ENCODE peak calls at places on chromosomes 5 and 9, in six cellular contexts. One of them, this sample, is unnamed.

GRCh38 chr5:113367586-113367985 is 67.2 kb downstream of the TSSK1B start:
- DNase-seq in testis: no peak
- DNase-seq in H9: no peak
- DNase-seq in cardiac muscle cell: no peak
- DNase-seq in upper lobe of right lung: no peak
- DNase-seq in WTC11: no peak
- DNase-seq in this sample: no peak

GRCh38 chr9:123217148-123217585 is 51.2 kb downstream of the STRBP start:
- DNase-seq in testis: no peak
- DNase-seq in H9: no peak
- DNase-seq in cardiac muscle cell: no peak
- DNase-seq in upper lobe of right lung: no peak
- DNase-seq in WTC11: no peak
- DNase-seq in this sample: no peak

GRCh38 chr5:33275921-33276705 is 164.7 kb upstream of the TARS1 start:
- DNase-seq in testis: no peak
- DNase-seq in H9: no peak
- DNase-seq in cardiac muscle cell: no peak
- DNase-seq in upper lobe of right lung: no peak
- DNase-seq in WTC11: no peak
- DNase-seq in this sample: no peak

GRCh38 chr5:178984145-178985072 is 10.7 kb downstream of the GRM6 start:
- DNase-seq in testis: no peak
- DNase-seq in H9: no peak
- DNase-seq in cardiac muscle cell: no peak
- DNase-seq in upper lobe of right lung: no peak
- DNase-seq in WTC11: no peak
- DNase-seq in this sample: no peak

GRCh38 chr9:2576631-2577030 is 45.0 kb upstream of the VLDLR start:
- DNase-seq in testis: no peak
- DNase-seq in H9: no peak
- DNase-seq in cardiac muscle cell: no peak
- DNase-seq in upper lobe of right lung: no peak
- DNase-seq in WTC11: no peak
- DNase-seq in this sample: no peak

GRCh38 chr5:30325795-30326194 is 867.7 kb upstream of the CDH6 start:
- DNase-seq in testis: no peak
- DNase-seq in H9: no peak
- DNase-seq in cardiac muscle cell: no peak
- DNase-seq in upper lobe of right lung: no peak
- DNase-seq in WTC11: no peak
- DNase-seq in this sample: no peak

GRCh38 chr9:96121162-96121561 is 180.8 kb downstream of the HSD17B3 start:
- DNase-seq in testis: no peak
- DNase-seq in H9: no peak
- DNase-seq in cardiac muscle cell: no peak
- DNase-seq in upper lobe of right lung: no peak
- DNase-seq in WTC11: no peak
- DNase-seq in this sample: no peak

GRCh38 chr9:101311759-101312420 is 72.9 kb downstream of the BAAT start:
- DNase-seq in testis: no peak
- DNase-seq in H9: no peak
- DNase-seq in cardiac muscle cell: peak; percentile 91
- DNase-seq in upper lobe of right lung: no peak
- DNase-seq in WTC11: no peak
- DNase-seq in this sample: peak; percentile 54

GRCh38 chr9:134854541-134854981 is 26.0 kb upstream of the FCN2 start:
- DNase-seq in testis: peak; percentile 12
- DNase-seq in H9: no peak
- DNase-seq in cardiac muscle cell: no peak
- DNase-seq in upper lobe of right lung: no peak
- DNase-seq in WTC11: no peak
- DNase-seq in this sample: no peak

GRCh38 chr5:1279443-1280151 is 15.3 kb downstream of the TERT start:
- DNase-seq in testis: no peak
- DNase-seq in H9: no peak
- DNase-seq in cardiac muscle cell: no peak
- DNase-seq in upper lobe of right lung: peak; percentile 59
- DNase-seq in WTC11: peak; percentile 7
- DNase-seq in this sample: no peak

GRCh38 chr9:105305834-105306233 is 61.4 kb downstream of the SLC44A1 start:
- DNase-seq in testis: no peak
- DNase-seq in H9: no peak
- DNase-seq in cardiac muscle cell: no peak
- DNase-seq in upper lobe of right lung: no peak
- DNase-seq in WTC11: no peak
- DNase-seq in this sample: no peak

GRCh38 chr5:172141949-172142319 is 46.1 kb downstream of the STK10 start:
- DNase-seq in testis: no peak
- DNase-seq in H9: no peak
- DNase-seq in cardiac muscle cell: no peak
- DNase-seq in upper lobe of right lung: no peak
- DNase-seq in WTC11: no peak
- DNase-seq in this sample: no peak

GRCh38 chr9:133782157-133783130 is 44.3 kb upstream of the SARDH start:
- DNase-seq in testis: peak; percentile 85
- DNase-seq in H9: peak; percentile 81
- DNase-seq in cardiac muscle cell: peak; percentile 88
- DNase-seq in upper lobe of right lung: peak; percentile 80
- DNase-seq in WTC11: peak; percentile 83
- DNase-seq in this sample: peak; percentile 83

GRCh38 chr5:175443514-175444059 is 395 bp downstream of the DRD1 start:
- DNase-seq in testis: no peak
- DNase-seq in H9: no peak
- DNase-seq in cardiac muscle cell: no peak
- DNase-seq in upper lobe of right lung: no peak
- DNase-seq in WTC11: peak; percentile 41
- DNase-seq in this sample: no peak

GRCh38 chr9:124029617-124030016 is 18.0 kb downstream of the LHX2 start:
- DNase-seq in testis: no peak
- DNase-seq in H9: peak; percentile 55
- DNase-seq in cardiac muscle cell: no peak
- DNase-seq in upper lobe of right lung: peak; percentile 27
- DNase-seq in WTC11: no peak
- DNase-seq in this sample: no peak

GRCh38 chr9:130305381-130305780 is 39.8 kb downstream of the HMCN2 start:
- DNase-seq in testis: no peak
- DNase-seq in H9: no peak
- DNase-seq in cardiac muscle cell: no peak
- DNase-seq in upper lobe of right lung: no peak
- DNase-seq in WTC11: no peak
- DNase-seq in this sample: no peak

GRCh38 chr9:134179918-134180785 is 15.8 kb upstream of the RNU6ATAC start:
- DNase-seq in testis: no peak
- DNase-seq in H9: no peak
- DNase-seq in cardiac muscle cell: no peak
- DNase-seq in upper lobe of right lung: peak; percentile 60
- DNase-seq in WTC11: no peak
- DNase-seq in this sample: no peak

GRCh38 chr5:150846651-150847333 is 471 bp downstream of the IRGM start:
- DNase-seq in testis: peak; percentile 65
- DNase-seq in H9: peak; percentile 69
- DNase-seq in cardiac muscle cell: peak; percentile 83
- DNase-seq in upper lobe of right lung: no peak
- DNase-seq in WTC11: peak; percentile 34
- DNase-seq in this sample: peak; percentile 85

GRCh38 chr9:120904999-120905793 is 21.4 kb downstream of the TRAF1 start:
- DNase-seq in testis: no peak
- DNase-seq in H9: no peak
- DNase-seq in cardiac muscle cell: no peak
- DNase-seq in upper lobe of right lung: no peak
- DNase-seq in WTC11: no peak
- DNase-seq in this sample: no peak

GRCh38 chr5:129960831-129961230 is 56.6 kb downstream of the CHSY3 start:
- DNase-seq in testis: no peak
- DNase-seq in H9: no peak
- DNase-seq in cardiac muscle cell: no peak
- DNase-seq in upper lobe of right lung: no peak
- DNase-seq in WTC11: no peak
- DNase-seq in this sample: no peak

GRCh38 chr5:122967625-122968024 is 68.9 kb downstream of the PPIC start:
- DNase-seq in testis: no peak
- DNase-seq in H9: no peak
- DNase-seq in cardiac muscle cell: no peak
- DNase-seq in upper lobe of right lung: no peak
- DNase-seq in WTC11: no peak
- DNase-seq in this sample: peak; percentile 46

GRCh38 chr5:36722913-36723312 is 116.5 kb downstream of the SLC1A3 start:
- DNase-seq in testis: no peak
- DNase-seq in H9: no peak
- DNase-seq in cardiac muscle cell: no peak
- DNase-seq in upper lobe of right lung: no peak
- DNase-seq in WTC11: no peak
- DNase-seq in this sample: no peak

DNA sequence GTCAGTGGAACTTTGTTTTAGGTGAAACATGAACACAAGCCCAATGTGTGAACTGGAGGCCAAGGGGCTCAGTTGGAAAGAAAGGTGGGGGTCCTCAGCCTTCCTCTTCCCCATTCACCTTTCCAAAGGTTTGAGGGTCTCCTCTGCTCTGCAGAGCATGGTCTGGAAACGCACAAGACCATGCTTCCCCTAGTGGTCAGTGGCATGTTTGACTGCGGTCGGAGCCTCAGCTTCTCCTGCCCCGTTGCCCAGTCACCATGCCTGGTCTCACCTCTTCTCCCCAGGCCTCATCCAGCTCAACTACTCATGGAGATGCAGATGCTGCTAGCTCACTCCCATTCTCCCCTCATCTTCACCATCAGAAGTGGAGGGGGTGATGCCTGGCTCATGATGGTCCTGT is 340.3 kb downstream of the GADD45G start:
- DNase-seq in testis: no peak
- DNase-seq in H9: peak; percentile 54
- DNase-seq in cardiac muscle cell: no peak
- DNase-seq in upper lobe of right lung: no peak
- DNase-seq in WTC11: peak; percentile 50
- DNase-seq in this sample: no peak
- TF ChIP-seq CTCF in testis: no peak
- TF ChIP-seq CTCF in H9: peak; percentile 58
- TF ChIP-seq CTCF in cardiac muscle cell: peak; percentile 6
- TF ChIP-seq CTCF in upper lobe of right lung: peak; percentile 14
- TF ChIP-seq CTCF in WTC11: peak; percentile 52
- TF ChIP-seq CTCF in this sample: no peak

DNA sequence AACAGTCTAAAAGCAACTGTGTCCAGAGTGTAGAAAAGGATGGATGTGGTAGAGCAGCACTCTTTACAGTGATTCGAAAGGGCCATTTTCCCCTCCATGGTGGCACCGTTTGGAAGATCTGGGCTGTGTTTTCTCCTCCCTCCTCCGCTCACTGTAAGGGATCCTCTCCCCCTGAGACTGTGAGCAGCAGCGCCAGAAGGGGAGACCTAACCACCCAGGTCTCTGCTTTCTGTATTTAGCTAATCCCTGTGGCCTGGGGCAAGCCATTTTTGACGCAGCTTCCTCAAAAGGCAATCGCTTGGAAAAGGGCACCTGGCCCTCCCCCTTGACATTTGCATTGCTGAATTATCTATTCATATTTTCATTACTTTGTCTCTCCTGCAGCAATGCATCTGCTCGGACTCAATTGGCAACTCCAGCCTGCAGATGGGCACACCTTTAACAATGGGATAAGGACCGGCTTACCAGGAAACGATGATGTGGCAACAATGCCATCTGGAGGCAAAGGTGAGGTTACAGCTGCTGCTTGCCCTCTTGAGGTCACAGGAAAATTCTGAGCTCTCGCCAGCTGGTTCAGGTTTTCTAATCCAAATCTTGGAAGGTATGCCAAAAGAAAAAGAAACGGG is 244.3 kb upstream of the WWC1 start:
- DNase-seq in testis: peak; percentile 38
- DNase-seq in H9: peak; percentile 84
- DNase-seq in cardiac muscle cell: peak; percentile 65
- DNase-seq in upper lobe of right lung: no peak
- DNase-seq in WTC11: peak; percentile 72
- DNase-seq in this sample: peak; percentile 27
- TF ChIP-seq CTCF in testis: no peak
- TF ChIP-seq CTCF in H9: peak; percentile 85
- TF ChIP-seq CTCF in cardiac muscle cell: peak; percentile 22
- TF ChIP-seq CTCF in upper lobe of right lung: peak; percentile 33
- TF ChIP-seq CTCF in WTC11: no peak
- TF ChIP-seq CTCF in this sample: peak; percentile 41

GRCh38 chr5:81971694-81972495 is at the start of gene ATG10:
- DNase-seq in testis: peak; percentile 93
- DNase-seq in H9: peak; percentile 94
- DNase-seq in cardiac muscle cell: peak; percentile 97
- DNase-seq in upper lobe of right lung: peak; percentile 96
- DNase-seq in WTC11: peak; percentile 91
- DNase-seq in this sample: peak; percentile 97
- TF ChIP-seq CTCF in testis: no peak
- TF ChIP-seq CTCF in H9: no peak
- TF ChIP-seq CTCF in cardiac muscle cell: no peak
- TF ChIP-seq CTCF in upper lobe of right lung: no peak
- TF ChIP-seq CTCF in WTC11: no peak
- TF ChIP-seq CTCF in this sample: no peak

GRCh38 chr5:59564895-59565294 is 328.6 kb downstream of the PDE4D start:
- DNase-seq in testis: no peak
- DNase-seq in H9: no peak
- DNase-seq in cardiac muscle cell: no peak
- DNase-seq in upper lobe of right lung: no peak
- DNase-seq in WTC11: no peak
- DNase-seq in this sample: no peak
- TF ChIP-seq CTCF in testis: no peak
- TF ChIP-seq CTCF in H9: no peak
- TF ChIP-seq CTCF in cardiac muscle cell: no peak
- TF ChIP-seq CTCF in upper lobe of right lung: no peak
- TF ChIP-seq CTCF in WTC11: no peak
- TF ChIP-seq CTCF in this sample: no peak

GRCh38 chr5:149767278-149767550 is 37.1 kb downstream of the PPARGC1B start:
- DNase-seq in testis: no peak
- DNase-seq in H9: no peak
- DNase-seq in cardiac muscle cell: no peak
- DNase-seq in upper lobe of right lung: no peak
- DNase-seq in WTC11: no peak
- DNase-seq in this sample: no peak

GRCh38 chr5:149766460-149767277 is 36.6 kb downstream of the PPARGC1B start:
- DNase-seq in testis: no peak
- DNase-seq in H9: no peak
- DNase-seq in cardiac muscle cell: no peak
- DNase-seq in upper lobe of right lung: peak; percentile 34
- DNase-seq in WTC11: no peak
- DNase-seq in this sample: no peak

GRCh38 chr5:149764086-149764485 is 34.0 kb downstream of the PPARGC1B start:
- DNase-seq in testis: no peak
- DNase-seq in H9: no peak
- DNase-seq in cardiac muscle cell: no peak
- DNase-seq in upper lobe of right lung: peak; percentile 22
- DNase-seq in WTC11: no peak
- DNase-seq in this sample: no peak

GRCh38 chr5:149762958-149763630 is 33.0 kb downstream of the PPARGC1B start:
- DNase-seq in testis: no peak
- DNase-seq in H9: no peak
- DNase-seq in cardiac muscle cell: peak; percentile 88
- DNase-seq in upper lobe of right lung: peak; percentile 56
- DNase-seq in WTC11: no peak
- DNase-seq in this sample: no peak

DNA sequence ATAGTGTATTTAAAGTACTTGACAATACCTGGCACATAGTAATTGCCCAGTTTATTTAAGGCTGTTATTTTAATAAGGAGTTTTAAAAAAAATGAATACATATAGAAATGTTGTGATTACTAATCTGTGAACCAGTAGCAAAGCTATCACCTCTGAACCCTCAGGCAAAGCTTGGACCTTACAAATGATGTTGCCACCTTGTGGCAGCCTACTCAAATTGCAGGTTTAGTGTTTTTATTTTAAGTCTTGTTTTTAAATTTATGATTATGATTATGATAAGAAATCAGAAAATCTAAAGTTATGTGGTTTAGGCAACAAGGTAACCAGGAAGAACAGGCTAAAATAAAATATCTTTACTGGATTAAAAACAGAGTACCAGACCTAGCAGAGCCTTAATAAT is 35.8 kb downstream of the PPARGC1B start:
- DNase-seq in testis: no peak
- DNase-seq in H9: no peak
- DNase-seq in cardiac muscle cell: no peak
- DNase-seq in upper lobe of right lung: no peak
- DNase-seq in WTC11: no peak
- DNase-seq in this sample: no peak
- TF ChIP-seq CTCF in testis: peak; percentile 15
- TF ChIP-seq CTCF in H9: peak; percentile 79
- TF ChIP-seq CTCF in cardiac muscle cell: peak; percentile 22
- TF ChIP-seq CTCF in upper lobe of right lung: no peak
- TF ChIP-seq CTCF in WTC11: peak; percentile 42
- TF ChIP-seq CTCF in this sample: no peak